ENCODE peak calls at places on chromosomes 11 and 22, in eight cellular contexts. P is AG09309, W is GM23338, A is NB4, X is stomach, T is NCI-H2081 treated with DMSO at 0.1 percent for 48 hours, C is T-cell, U is retina. E is an unnamed sample.

GRCh38 chr11:2944953-2945756 is 15.9 kb upstream of the PHLDA2 start:
- DNase-seq in U (peak), A (no peak), X (peak), P (peak), W (peak), C (peak), T (no peak), E (no peak)

GRCh38 chr11:112670806-112671570 is 290.2 kb upstream of the NCAM1 start:
- DNase-seq in A (no peak), C (no peak), P (no peak), T (no peak), U (no peak), X (no peak), W (no peak), E (no peak)

GRCh38 chr11:25755918-25756584 is 575.9 kb upstream of the ANO3 start:
- DNase-seq in U (no peak), P (no peak), A (no peak), T (no peak), X (no peak), C (no peak), W (no peak), E (no peak)

GRCh38 chr11:131668867-131669780 is 298.7 kb downstream of the NTM start:
- DNase-seq in C (peak), X (peak), W (peak), T (no peak), U (no peak), A (peak), P (no peak), E (peak)

GRCh38 chr11:126546191-126546590 is 190.7 kb downstream of the ST3GAL4 start:
- DNase-seq in P (no peak), U (peak), W (no peak), C (no peak), T (no peak), A (no peak), X (no peak), E (no peak)

GRCh38 chr11:61694971-61695706 is 14.9 kb downstream of the DAGLA start:
- DNase-seq in C (no peak), P (no peak), T (no peak), U (no peak), W (peak), X (peak), A (no peak), E (no peak)

GRCh38 chr11:122893131-122893530 is 10.6 kb downstream of the JHY start:
- DNase-seq in A (peak), U (no peak), X (no peak), P (no peak), T (no peak), C (no peak), W (no peak), E (no peak)

GRCh38 chr22:25332386-25332785 is 112.9 kb downstream of the CRYBB2 start:
- DNase-seq in U (no peak), C (no peak), A (no peak), X (no peak), W (no peak), P (no peak), T (no peak), E (no peak)

GRCh38 chr11:96260526-96260925 is 82.5 kb downstream of the MAML2 start:
- DNase-seq in W (no peak), T (no peak), U (no peak), P (no peak), A (no peak), X (no peak), C (no peak), E (no peak)

GRCh38 chr11:78318733-78319132 is 98.9 kb downstream of the GAB2 start:
- DNase-seq in C (no peak), W (no peak), X (no peak), P (no peak), U (peak), T (no peak), A (no peak), E (no peak)